ENCODE peak calls at places on chromosomes 6 and 20, in eight cellular contexts. W is activated CD4-positive, alpha-beta T cell treated with anti-CD3 and anti-CD28 coated beads for 36 hours; X is breast epithelium; J is coronary artery; C is naive thymus-derived CD8-positive, alpha-beta T cell; D is NCI-H2227 treated with DMSO at 0.1 percent for 48 hours; Q is WTC11; R is IMR-90. G is an unnamed sample.

GRCh38 chr6:99588618-99589289 is 17.9 kb upstream of the PRDM13 start:
- DNase-seq in W (peak; percentile 86), R (peak; percentile 59), J (no peak), Q (peak; percentile 88), X (peak; percentile 47), D (peak; percentile 48), C (peak; percentile 45), G (peak; percentile 83)

GRCh38 chr6:129736105-129736504 is 26.1 kb upstream of the ARHGAP18 start:
- DNase-seq in W (no peak), J (no peak), D (no peak), Q (no peak), R (no peak), C (no peak), X (no peak), G (no peak)

GRCh38 chr6:104639671-104640070 is 220.0 kb downstream of the HACE1 start:
- DNase-seq in R (peak; percentile 43), D (no peak), Q (no peak), J (no peak), W (no peak), C (no peak), X (no peak), G (no peak)

GRCh38 chr20:12077835-12078374 is 160.2 kb downstream of the BTBD3 start:
- DNase-seq in Q (no peak), R (no peak), J (no peak), X (no peak), W (no peak), C (no peak), D (no peak), G (no peak)

GRCh38 chr6:31899882-31900722 is 1.8 kb downstream of the ZBTB12 start:
- DNase-seq in C (no peak), W (peak; percentile 39), Q (no peak), J (no peak), D (no peak), X (no peak), R (no peak), G (no peak)

GRCh38 chr6:127845242-127845641 is 55.6 kb downstream of the THEMIS start:
- DNase-seq in D (no peak), J (no peak), X (no peak), C (no peak), R (no peak), W (no peak), Q (no peak), G (no peak)

GRCh38 chr6:52371656-52372151 is 9.8 kb downstream of the PAQR8 start:
- DNase-seq in D (no peak), X (no peak), R (no peak), Q (no peak), W (no peak), C (no peak), J (no peak), G (no peak)

GRCh38 chr6:155872961-155873360 is 417.3 kb upstream of the NOX3 start:
- DNase-seq in X (no peak), J (no peak), R (no peak), C (no peak), D (no peak), W (no peak), Q (no peak), G (no peak)

GRCh38 chr6:139882977-139883728 is 508.7 kb upstream of the CITED2 start:
- DNase-seq in R (peak; percentile 51), X (no peak), D (peak; percentile 5), C (no peak), J (no peak), Q (no peak), W (no peak), G (no peak)

GRCh38 chr6:89690944-89691324 is 52.4 kb upstream of the LYRM2 start:
- DNase-seq in Q (no peak), R (no peak), X (no peak), J (no peak), W (no peak), D (no peak), C (no peak), G (no peak)

GRCh38 chr6:66369407-66369806 is 662.4 kb upstream of the EYS start:
- DNase-seq in X (no peak), R (no peak), D (no peak), Q (no peak), W (no peak), J (no peak), C (no peak), G (no peak)

GRCh38 chr20:31862506-31862905 is 7.8 kb downstream of the DUSP15 start:
- DNase-seq in Q (peak; percentile 10), J (peak; percentile 43), R (no peak), W (no peak), X (no peak), D (no peak), C (no peak), G (no peak)

GRCh38 chr20:16115891-16116577 is 457.2 kb downstream of the KIF16B start:
- DNase-seq in R (no peak), J (no peak), X (no peak), Q (peak; percentile 11), C (no peak), D (no peak), W (no peak), G (no peak)

GRCh38 chr6:136403166-136403980 is 113.7 kb upstream of the BCLAF1 start:
- DNase-seq in W (no peak), R (peak; percentile 97), X (peak; percentile 57), C (no peak), D (peak; percentile 28), Q (no peak), J (no peak), G (no peak)

GRCh38 chr6:157272866-157273755 is 50.2 kb downstream of the TMEM242 start:
- DNase-seq in Q (peak; percentile 37), X (no peak), D (no peak), W (peak; percentile 56), J (no peak), C (no peak), R (no peak), G (peak; percentile 38)

GRCh38 chr20:32368930-32369329 is 10.8 kb downstream of the ASXL1 start:
- DNase-seq in C (no peak), Q (no peak), W (no peak), J (no peak), R (peak; percentile 73), D (no peak), X (no peak), G (no peak)

GRCh38 chr6:40996591-40997247 is 42.3 kb downstream of the UNC5CL start:
- DNase-seq in R (peak; percentile 17), J (no peak), X (no peak), Q (no peak), D (no peak), C (no peak), W (no peak), G (no peak)

GRCh38 chr6:72272958-72273357 is 348.9 kb upstream of the KCNQ5 start:
- DNase-seq in Q (no peak), C (no peak), D (no peak), X (no peak), W (no peak), J (no peak), R (peak; percentile 73), G (no peak)

GRCh38 chr20:1950836-1951235 is 43.0 kb downstream of the PDYN start:
- DNase-seq in W (no peak), R (no peak), J (no peak), C (no peak), D (no peak), X (no peak), Q (peak; percentile 30), G (no peak)

GRCh38 chr20:32332614-32333013 is 25.5 kb upstream of the ASXL1 start:
- DNase-seq in Q (no peak), R (peak; percentile 76), D (no peak), C (no peak), J (no peak), W (peak; percentile 24), X (no peak), G (no peak)

GRCh38 chr6:12818324-12818723 is 101.8 kb downstream of the PHACTR1 start:
- DNase-seq in R (no peak), D (no peak), J (no peak), Q (no peak), C (no peak), W (no peak), X (no peak), G (no peak)

GRCh38 chr6:149080511-149080910 is 237.0 kb upstream of the TAB2 start:
- DNase-seq in X (no peak), Q (no peak), C (no peak), R (peak; percentile 88), W (no peak), J (no peak), D (no peak), G (no peak)

GRCh38 chr20:23995905-23996666 is 7.5 kb upstream of the GGTLC1 start:
- DNase-seq in R (peak; percentile 24), W (peak; percentile 75), X (no peak), Q (no peak), C (peak; percentile 60), D (peak; percentile 4), J (no peak), G (peak; percentile 69)

GRCh38 chr20:62704341-62704948 is 4.2 kb upstream of the NTSR1 start:
- DNase-seq in R (peak; percentile 95), J (no peak), Q (no peak), W (no peak), C (no peak), D (peak; percentile 70), X (peak; percentile 67), G (no peak)

GRCh38 chr6:92126983-92127382 is 1292.4 kb downstream of the EPHA7 start:
- DNase-seq in R (no peak), W (no peak), X (no peak), Q (no peak), C (no peak), J (no peak), D (no peak), G (no peak)

GRCh38 chr6:71720705-71721104 is 165.6 kb upstream of the RIMS1 start:
- DNase-seq in D (no peak), W (no peak), J (no peak), X (no peak), C (no peak), Q (no peak), R (no peak), G (no peak)

GRCh38 chr6:71721642-71722041 is 164.7 kb upstream of the RIMS1 start:
- DNase-seq in D (no peak), C (no peak), X (no peak), Q (no peak), R (peak; percentile 12), J (no peak), W (no peak), G (no peak)

GRCh38 chr6:87944541-87944954 is 103.1 kb upstream of the SPACA1 start:
- DNase-seq in D (no peak), Q (peak; percentile 27), X (peak; percentile 86), J (no peak), W (peak; percentile 13), R (peak; percentile 36), C (no peak), G (no peak)

GRCh38 chr6:26158581-26159416 is 71.6 kb downstream of the HFE start:
- DNase-seq in W (peak; percentile 76), D (no peak), X (peak; percentile 69), J (peak; percentile 80), Q (no peak), C (peak; percentile 44), R (peak; percentile 46), G (peak; percentile 72)

GRCh38 chr6:169162968-169163903 is 90.4 kb downstream of the THBS2 start:
- DNase-seq in X (peak; percentile 28), R (peak; percentile 99), W (peak; percentile 41), D (no peak), Q (no peak), C (no peak), J (no peak), G (peak; percentile 15)

GRCh38 chr20:17562804-17563305 is 7.0 kb upstream of the DSTN start:
- DNase-seq in J (no peak), R (peak; percentile 62), D (no peak), Q (no peak), W (no peak), C (no peak), X (peak; percentile 57), G (no peak)

GRCh38 chr6:134175532-134176282 is 123.3 kb upstream of the SLC2A12 start:
- DNase-seq in J (peak; percentile 92), R (peak; percentile 78), Q (peak; percentile 66), D (no peak), C (no peak), W (peak; percentile 69), X (peak; percentile 73), G (peak; percentile 71)

GRCh38 chr20:38032585-38033329 is 499 bp downstream of the TTI1 start:
- DNase-seq in Q (no peak), D (peak; percentile 66), J (no peak), W (peak; percentile 75), X (peak; percentile 49), R (no peak), C (no peak), G (no peak)

GRCh38 chr20:45355209-45355608 is 7.0 kb upstream of the SDC4 start:
- DNase-seq in Q (no peak), R (peak; percentile 88), X (no peak), J (no peak), C (no peak), D (no peak), W (peak; percentile 50), G (peak; percentile 56)